ENCODE peak calls at places on chromosomes 1 and 21, in nine cellular contexts. V is tibial nerve, C is IMR-90, Z is uterus, F is thyroid gland, A is GM12878, R is ovary, D is upper lobe of left lung, L is H1. W is an unnamed sample.

GRCh38 chr1:110237406-110238152 is 27.5 kb downstream of the KCNC4 start:
- DNase-seq in V (no peak), C (no peak), Z (no peak), F (peak; percentile 78), A (no peak), R (no peak), D (no peak), L (no peak), W (no peak)

GRCh38 chr1:162036156-162036555 is 12.5 kb upstream of the OLFML2B start:
- DNase-seq in V (no peak), C (no peak), Z (no peak), F (no peak), A (no peak), R (no peak), D (no peak), L (no peak), W (no peak)

GRCh38 chr1:175383239-175383638 is 190.7 kb upstream of the KIAA0040 start:
- DNase-seq in V (no peak), C (no peak), Z (no peak), F (no peak), A (no peak), R (no peak), D (no peak), L (no peak), W (no peak)

GRCh38 chr1:119008483-119009299 is 20.5 kb upstream of the TBX15 start:
- DNase-seq in V (peak; percentile 60), C (peak; percentile 54), Z (no peak), F (no peak), A (peak; percentile 31), R (no peak), D (no peak), L (peak; percentile 63), W (no peak)

GRCh38 chr21:44399955-44400790 is 46.8 kb downstream of the TRPM2 start:
- DNase-seq in V (no peak), C (no peak), Z (no peak), F (no peak), A (no peak), R (no peak), D (peak; percentile 70), L (no peak), W (no peak)

GRCh38 chr1:41368801-41369200 is 7.6 kb downstream of the FOXO6 start:
- DNase-seq in V (no peak), C (no peak), Z (no peak), F (no peak), A (no peak), R (no peak), D (no peak), L (no peak), W (no peak)

GRCh38 chr1:65812065-65812464 is 19.4 kb downstream of the PDE4B start:
- DNase-seq in V (peak; percentile 16), C (peak; percentile 95), Z (no peak), F (no peak), A (peak; percentile 96), R (no peak), D (no peak), L (no peak), W (no peak)

GRCh38 chr21:25503981-25504380 is 103.3 kb downstream of the MRPL39 start:
- DNase-seq in V (no peak), C (no peak), Z (no peak), F (no peak), A (no peak), R (no peak), D (no peak), L (no peak), W (no peak)

GRCh38 chr1:243575070-243575469 is 275.0 kb downstream of the AKT3 start:
- DNase-seq in V (no peak), C (peak; percentile 41), Z (no peak), F (no peak), A (no peak), R (no peak), D (no peak), L (no peak), W (no peak)

GRCh38 chr1:169527461-169528213 is 41.9 kb upstream of the SLC19A2 start:
- DNase-seq in V (peak; percentile 20), C (peak; percentile 12), Z (no peak), F (no peak), A (no peak), R (no peak), D (no peak), L (no peak), W (no peak)

GRCh38 chr1:67540733-67541125 is 110.5 kb upstream of the SERBP1 start:
- DNase-seq in V (no peak), C (peak; percentile 31), Z (no peak), F (no peak), A (no peak), R (no peak), D (no peak), L (no peak), W (no peak)

GRCh38 chr1:226734611-226735153 is 4.4 kb downstream of the ITPKB start:
- DNase-seq in V (no peak), C (no peak), Z (no peak), F (no peak), A (no peak), R (no peak), D (no peak), L (no peak), W (no peak)

GRCh38 chr1:94922756-94923465 is 4.0 kb downstream of the CNN3 start:
- DNase-seq in V (no peak), C (peak; percentile 64), Z (no peak), F (peak; percentile 43), A (no peak), R (no peak), D (no peak), L (no peak), W (no peak)

GRCh38 chr21:45979141-45979631 is 2.4 kb upstream of the COL6A1 start:
- DNase-seq in V (no peak), C (no peak), Z (peak; percentile 62), F (no peak), A (no peak), R (peak; percentile 60), D (peak; percentile 81), L (peak; percentile 49), W (no peak)

GRCh38 chr1:27451346-27451745 is 38.6 kb downstream of the WASF2 start:
- DNase-seq in V (no peak), C (no peak), Z (no peak), F (no peak), A (no peak), R (no peak), D (no peak), L (no peak), W (no peak)
- H3K4me1 ChIP-seq in V (peaks cover 25% of the 10 kb centered on the region), C (peaks cover 2% of the 10 kb centered on the region), Z (peaks cover 6% of the 10 kb centered on the region), F (peaks cover 15% of the 10 kb centered on the region), A (peaks cover 32% of the 10 kb centered on the region), R (peaks cover 2% of the 10 kb centered on the region), D (peaks cover 14% of the 10 kb centered on the region), L (no peaks in the 10 kb centered on the region), W (no peaks in the 10 kb centered on the region)

DNA sequence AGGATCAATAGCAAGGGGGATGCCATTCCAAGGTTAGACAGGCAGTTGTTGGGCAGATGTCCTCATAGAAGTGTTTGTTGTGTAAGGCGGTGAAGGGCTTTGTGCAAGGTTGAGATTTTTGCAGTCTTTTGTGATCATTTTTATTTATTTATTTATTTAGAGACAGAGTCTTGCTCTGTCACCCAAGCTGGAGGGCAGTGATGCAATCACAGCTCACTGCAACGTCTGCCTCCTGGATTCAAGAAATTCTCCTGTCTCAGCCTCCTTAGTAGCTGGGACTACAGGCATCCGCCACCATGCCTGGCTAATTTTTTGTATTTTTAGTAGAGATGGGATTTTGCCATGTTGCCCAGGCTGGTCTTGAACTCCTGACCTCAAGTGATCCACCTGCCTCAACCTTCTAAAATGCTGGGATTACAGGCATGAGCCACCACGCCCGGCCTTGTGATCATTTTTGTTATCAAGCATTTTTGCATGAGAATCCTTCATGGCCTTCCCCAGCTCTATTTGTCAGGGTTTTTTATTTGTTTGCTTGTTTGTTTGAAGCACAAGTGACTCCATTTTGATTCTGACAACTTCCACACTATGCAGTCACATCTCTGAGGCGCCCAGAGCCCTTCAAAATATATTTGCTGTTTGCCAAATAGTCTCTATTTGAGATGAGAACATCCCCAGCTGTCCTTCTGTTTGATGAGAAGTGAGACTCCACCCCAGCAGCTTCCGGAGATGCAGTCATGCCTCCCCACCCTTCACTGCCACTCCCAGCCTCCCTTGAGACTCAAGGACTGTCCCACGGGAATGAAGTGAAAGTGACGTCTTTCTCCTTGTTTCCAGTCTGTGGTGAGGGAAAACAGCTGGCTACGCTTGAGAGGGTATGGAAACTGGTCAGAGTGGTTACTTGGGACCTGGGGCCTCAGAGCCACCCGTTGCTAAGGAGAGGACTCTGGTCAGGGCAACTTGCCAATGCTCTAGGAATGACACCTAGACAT is 38.0 kb downstream of the TMEM50B start:
- DNase-seq in V (no peak), C (peak; percentile 94), Z (no peak), F (peak; percentile 93), A (peak; percentile 91), R (no peak), D (no peak), L (no peak), W (no peak)
- TF ChIP-seq POLR2A in V (no peak), C (no peak), Z (no peak), F (peak; percentile 37), A (no peak), R (no peak), D (no peak), L (no peak), W (no peak)

GRCh38 chr1:93313026-93313425 is 32.7 kb upstream of the DR1 start:
- DNase-seq in V (no peak), C (no peak), Z (no peak), F (peak; percentile 8), A (no peak), R (no peak), D (no peak), L (no peak), W (no peak)

GRCh38 chr1:93322349-93322748 is 23.4 kb upstream of the DR1 start:
- DNase-seq in V (no peak), C (no peak), Z (no peak), F (no peak), A (no peak), R (no peak), D (no peak), L (no peak), W (no peak)

GRCh38 chr1:93317943-93318342 is 27.8 kb upstream of the DR1 start:
- DNase-seq in V (no peak), C (no peak), Z (no peak), F (no peak), A (no peak), R (no peak), D (no peak), L (no peak), W (no peak)

GRCh38 chr1:93321720-93322119 is 24.0 kb upstream of the DR1 start:
- DNase-seq in V (no peak), C (no peak), Z (no peak), F (no peak), A (no peak), R (no peak), D (no peak), L (no peak), W (no peak)

DNA sequence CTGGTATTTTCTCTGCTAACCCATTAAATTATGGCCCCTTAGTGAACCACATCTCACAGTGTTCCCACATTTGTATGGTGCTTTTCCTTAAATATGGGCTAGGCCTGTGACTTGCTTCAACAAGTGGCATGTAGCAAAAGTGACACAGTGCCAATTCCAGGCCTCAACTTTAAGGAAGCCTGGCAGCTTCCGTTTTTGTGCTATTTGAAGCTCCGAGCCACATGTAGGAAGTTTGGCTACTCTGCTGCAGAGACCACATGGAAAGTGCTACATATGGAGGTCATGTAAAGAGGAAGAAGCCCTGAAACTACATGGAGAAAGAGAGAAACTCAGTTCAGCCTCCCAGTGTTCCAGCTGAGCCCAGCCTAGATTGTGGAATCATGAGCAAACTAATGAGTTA is 28.5 kb upstream of the DR1 start:
- DNase-seq in V (peak; percentile 40), C (no peak), Z (no peak), F (peak; percentile 4), A (no peak), R (no peak), D (no peak), L (no peak), W (no peak)
- H3K9me3 ChIP-seq in V (no peaks in the 10 kb centered on the region), C (no peaks in the 10 kb centered on the region), Z (no peaks in the 10 kb centered on the region), F (no peaks in the 10 kb centered on the region), A (no peaks in the 10 kb centered on the region), R (no peaks in the 10 kb centered on the region), D (no peaks in the 10 kb centered on the region), L (peaks cover 10% of the 10 kb centered on the region), W (no peaks in the 10 kb centered on the region)

GRCh38 chr21:37427221-37427620 is 60.6 kb downstream of the DYRK1A start:
- DNase-seq in V (no peak), C (no peak), Z (no peak), F (no peak), A (no peak), R (no peak), D (no peak), L (no peak), W (no peak)
- H3K4me1 ChIP-seq in V (no peaks in the 10 kb centered on the region), C (peaks cover 6% of the 10 kb centered on the region), Z (peaks cover 4% of the 10 kb centered on the region), F (peaks cover 18% of the 10 kb centered on the region), A (no peaks in the 10 kb centered on the region), R (peaks cover 10% of the 10 kb centered on the region), D (peaks cover 13% of the 10 kb centered on the region), L (peaks cover 3% of the 10 kb centered on the region), W (peaks cover 12% of the 10 kb centered on the region)

W was measured in esophagus squamous epithelium.